ENCODE peak calls at places on chromosome 9, in four cellular contexts. One of them, this sample, is unnamed.

GRCh38 chr9:34554211-34555001 is 31.6 kb upstream of the ENHO start:
- DNase-seq in hepatic stellate cell: peak
- DNase-seq in BJ: no peak
- DNase-seq in tibial artery: no peak
- DNase-seq in this sample: no peak

GRCh38 chr9:77602852-77603251 is 45.3 kb downstream of the GNA14 start:
- DNase-seq in hepatic stellate cell: no peak
- DNase-seq in BJ: no peak
- DNase-seq in tibial artery: no peak
- DNase-seq in this sample: no peak

GRCh38 chr9:109498195-109499060 is at the start of gene PTPN3:
- DNase-seq in hepatic stellate cell: peak
- DNase-seq in BJ: no peak
- DNase-seq in tibial artery: no peak
- DNase-seq in this sample: no peak

GRCh38 chr9:86491634-86492266 is 137.5 kb upstream of the TUT7 start:
- DNase-seq in hepatic stellate cell: no peak
- DNase-seq in BJ: no peak
- DNase-seq in tibial artery: no peak
- DNase-seq in this sample: no peak

GRCh38 chr9:92735907-92736600 is 28.6 kb downstream of the BICD2 start:
- DNase-seq in hepatic stellate cell: no peak
- DNase-seq in BJ: no peak
- DNase-seq in tibial artery: no peak
- DNase-seq in this sample: no peak

GRCh38 chr9:28059192-28059591 is 485.9 kb upstream of the C9orf72 start:
- DNase-seq in hepatic stellate cell: no peak
- DNase-seq in BJ: no peak
- DNase-seq in tibial artery: no peak
- DNase-seq in this sample: no peak

GRCh38 chr9:128927731-128928411 is 7.1 kb downstream of the PHYHD1 start:
- DNase-seq in hepatic stellate cell: peak
- DNase-seq in BJ: no peak
- DNase-seq in tibial artery: no peak
- DNase-seq in this sample: peak

GRCh38 chr9:29208670-29209069 is 1635.4 kb upstream of the C9orf72 start:
- DNase-seq in hepatic stellate cell: no peak
- DNase-seq in BJ: no peak
- DNase-seq in tibial artery: no peak
- DNase-seq in this sample: no peak

GRCh38 chr9:33416996-33417395 is 14.6 kb upstream of the AQP7 start:
- DNase-seq in hepatic stellate cell: no peak
- DNase-seq in BJ: no peak
- DNase-seq in tibial artery: no peak
- DNase-seq in this sample: peak

GRCh38 chr9:127778280-127779135 is at the start of gene SH2D3C:
- DNase-seq in hepatic stellate cell: no peak
- DNase-seq in BJ: no peak
- DNase-seq in tibial artery: no peak
- DNase-seq in this sample: peak

GRCh38 chr9:32875242-32875641 is 91.9 kb downstream of the TMEM215 start:
- DNase-seq in hepatic stellate cell: no peak
- DNase-seq in BJ: no peak
- DNase-seq in tibial artery: no peak
- DNase-seq in this sample: no peak

GRCh38 chr9:128382261-128382660 is 11.1 kb downstream of the URM1 start:
- DNase-seq in hepatic stellate cell: no peak
- DNase-seq in BJ: no peak
- DNase-seq in tibial artery: no peak
- DNase-seq in this sample: no peak

GRCh38 chr9:89407070-89407469 is 88.8 kb downstream of the SECISBP2 start:
- DNase-seq in hepatic stellate cell: no peak
- DNase-seq in BJ: no peak
- DNase-seq in tibial artery: no peak
- DNase-seq in this sample: no peak

This sample was measured in activated T-cell treated with anti-CD3 and anti-CD28 coated beads, Interleukin-2, amount 50 U/mL, for 24 hours.